ENCODE peak calls at places on chromosome 16, in seven cellular contexts. One of them, this sample, is unnamed.
A peak's percentile ranks its signal among the peaks of the same experiment; 100 is the strongest.

GRCh38 chr16:69796285-69797118 is 34.4 kb downstream of the WWP2 start:
- DNase-seq in GM04503: no peak
- DNase-seq in activated gamma-delta T cell treated with Interleukin-2 at 50 U/mL for 16 hours: peak; percentile 17
- DNase-seq in stimulated activated CD8-positive, alpha-beta memory T cell treated with anti-CD3 and anti-CD28 coated beads, Interleukin-4, amount 100 ng/mL, for 1 hour: no peak
- DNase-seq in WTC11: no peak
- DNase-seq in NCI-H1105 treated with DMSO at 0.1 percent for 48 hours: peak; percentile 10
- DNase-seq in endothelial cell: peak; percentile 41
- DNase-seq in this sample: peak; percentile 54

GRCh38 chr16:23729503-23730424 is 16.7 kb upstream of the ERN2 start:
- DNase-seq in GM04503: no peak
- DNase-seq in activated gamma-delta T cell treated with Interleukin-2 at 50 U/mL for 16 hours: no peak
- DNase-seq in stimulated activated CD8-positive, alpha-beta memory T cell treated with anti-CD3 and anti-CD28 coated beads, Interleukin-4, amount 100 ng/mL, for 1 hour: no peak
- DNase-seq in WTC11: peak; percentile 67
- DNase-seq in NCI-H1105 treated with DMSO at 0.1 percent for 48 hours: no peak
- DNase-seq in endothelial cell: no peak
- DNase-seq in this sample: no peak

GRCh38 chr16:31451681-31452351 is 7.5 kb upstream of the ARMC5 start:
- DNase-seq in GM04503: no peak
- DNase-seq in activated gamma-delta T cell treated with Interleukin-2 at 50 U/mL for 16 hours: no peak
- DNase-seq in stimulated activated CD8-positive, alpha-beta memory T cell treated with anti-CD3 and anti-CD28 coated beads, Interleukin-4, amount 100 ng/mL, for 1 hour: no peak
- DNase-seq in WTC11: peak; percentile 61
- DNase-seq in NCI-H1105 treated with DMSO at 0.1 percent for 48 hours: peak; percentile 22
- DNase-seq in endothelial cell: peak; percentile 59
- DNase-seq in this sample: no peak

GRCh38 chr16:87144232-87144631 is 173.0 kb downstream of the C16orf95 start:
- DNase-seq in GM04503: no peak
- DNase-seq in activated gamma-delta T cell treated with Interleukin-2 at 50 U/mL for 16 hours: no peak
- DNase-seq in stimulated activated CD8-positive, alpha-beta memory T cell treated with anti-CD3 and anti-CD28 coated beads, Interleukin-4, amount 100 ng/mL, for 1 hour: no peak
- DNase-seq in WTC11: no peak
- DNase-seq in NCI-H1105 treated with DMSO at 0.1 percent for 48 hours: no peak
- DNase-seq in endothelial cell: no peak
- DNase-seq in this sample: no peak

GRCh38 chr16:71297252-71297651 is 8.1 kb upstream of the CMTR2 start:
- DNase-seq in GM04503: no peak
- DNase-seq in activated gamma-delta T cell treated with Interleukin-2 at 50 U/mL for 16 hours: no peak
- DNase-seq in stimulated activated CD8-positive, alpha-beta memory T cell treated with anti-CD3 and anti-CD28 coated beads, Interleukin-4, amount 100 ng/mL, for 1 hour: no peak
- DNase-seq in WTC11: no peak
- DNase-seq in NCI-H1105 treated with DMSO at 0.1 percent for 48 hours: no peak
- DNase-seq in endothelial cell: no peak
- DNase-seq in this sample: no peak

GRCh38 chr16:55204094-55204493 is 119.9 kb upstream of the IRX6 start:
- DNase-seq in GM04503: no peak
- DNase-seq in activated gamma-delta T cell treated with Interleukin-2 at 50 U/mL for 16 hours: no peak
- DNase-seq in stimulated activated CD8-positive, alpha-beta memory T cell treated with anti-CD3 and anti-CD28 coated beads, Interleukin-4, amount 100 ng/mL, for 1 hour: no peak
- DNase-seq in WTC11: no peak
- DNase-seq in NCI-H1105 treated with DMSO at 0.1 percent for 48 hours: no peak
- DNase-seq in endothelial cell: no peak
- DNase-seq in this sample: no peak

GRCh38 chr16:4358236-4358635 is 7.1 kb upstream of the PAM16 start:
- DNase-seq in GM04503: no peak
- DNase-seq in activated gamma-delta T cell treated with Interleukin-2 at 50 U/mL for 16 hours: no peak
- DNase-seq in stimulated activated CD8-positive, alpha-beta memory T cell treated with anti-CD3 and anti-CD28 coated beads, Interleukin-4, amount 100 ng/mL, for 1 hour: no peak
- DNase-seq in WTC11: no peak
- DNase-seq in NCI-H1105 treated with DMSO at 0.1 percent for 48 hours: no peak
- DNase-seq in endothelial cell: no peak
- DNase-seq in this sample: no peak

GRCh38 chr16:27432600-27432957 is 30.6 kb downstream of the IL21R start:
- DNase-seq in GM04503: peak; percentile 52
- DNase-seq in activated gamma-delta T cell treated with Interleukin-2 at 50 U/mL for 16 hours: no peak
- DNase-seq in stimulated activated CD8-positive, alpha-beta memory T cell treated with anti-CD3 and anti-CD28 coated beads, Interleukin-4, amount 100 ng/mL, for 1 hour: no peak
- DNase-seq in WTC11: no peak
- DNase-seq in NCI-H1105 treated with DMSO at 0.1 percent for 48 hours: no peak
- DNase-seq in endothelial cell: peak; percentile 1
- DNase-seq in this sample: peak; percentile 20

GRCh38 chr16:81697886-81698635 is 81.0 kb upstream of the PLCG2 start:
- DNase-seq in GM04503: no peak
- DNase-seq in activated gamma-delta T cell treated with Interleukin-2 at 50 U/mL for 16 hours: no peak
- DNase-seq in stimulated activated CD8-positive, alpha-beta memory T cell treated with anti-CD3 and anti-CD28 coated beads, Interleukin-4, amount 100 ng/mL, for 1 hour: no peak
- DNase-seq in WTC11: no peak
- DNase-seq in NCI-H1105 treated with DMSO at 0.1 percent for 48 hours: no peak
- DNase-seq in endothelial cell: no peak
- DNase-seq in this sample: no peak

GRCh38 chr16:82282662-82283061 is 112.6 kb upstream of the MPHOSPH6 start:
- DNase-seq in GM04503: no peak
- DNase-seq in activated gamma-delta T cell treated with Interleukin-2 at 50 U/mL for 16 hours: no peak
- DNase-seq in stimulated activated CD8-positive, alpha-beta memory T cell treated with anti-CD3 and anti-CD28 coated beads, Interleukin-4, amount 100 ng/mL, for 1 hour: no peak
- DNase-seq in WTC11: no peak
- DNase-seq in NCI-H1105 treated with DMSO at 0.1 percent for 48 hours: no peak
- DNase-seq in endothelial cell: no peak
- DNase-seq in this sample: no peak

GRCh38 chr16:86477642-86478041 is 32.7 kb upstream of the FOXF1 start:
- DNase-seq in GM04503: no peak
- DNase-seq in activated gamma-delta T cell treated with Interleukin-2 at 50 U/mL for 16 hours: no peak
- DNase-seq in stimulated activated CD8-positive, alpha-beta memory T cell treated with anti-CD3 and anti-CD28 coated beads, Interleukin-4, amount 100 ng/mL, for 1 hour: no peak
- DNase-seq in WTC11: no peak
- DNase-seq in NCI-H1105 treated with DMSO at 0.1 percent for 48 hours: no peak
- DNase-seq in endothelial cell: no peak
- DNase-seq in this sample: no peak

GRCh38 chr16:88940196-88941050 is 36.6 kb downstream of the CBFA2T3 start:
- DNase-seq in GM04503: no peak
- DNase-seq in activated gamma-delta T cell treated with Interleukin-2 at 50 U/mL for 16 hours: no peak
- DNase-seq in stimulated activated CD8-positive, alpha-beta memory T cell treated with anti-CD3 and anti-CD28 coated beads, Interleukin-4, amount 100 ng/mL, for 1 hour: no peak
- DNase-seq in WTC11: peak; percentile 44
- DNase-seq in NCI-H1105 treated with DMSO at 0.1 percent for 48 hours: no peak
- DNase-seq in endothelial cell: no peak
- DNase-seq in this sample: peak; percentile 74

GRCh38 chr16:86924537-86924936 is 346.2 kb downstream of the FOXL1 start:
- DNase-seq in GM04503: no peak
- DNase-seq in activated gamma-delta T cell treated with Interleukin-2 at 50 U/mL for 16 hours: no peak
- DNase-seq in stimulated activated CD8-positive, alpha-beta memory T cell treated with anti-CD3 and anti-CD28 coated beads, Interleukin-4, amount 100 ng/mL, for 1 hour: no peak
- DNase-seq in WTC11: no peak
- DNase-seq in NCI-H1105 treated with DMSO at 0.1 percent for 48 hours: no peak
- DNase-seq in endothelial cell: no peak
- DNase-seq in this sample: no peak

GRCh38 chr16:18966791-18967190 is 16.9 kb upstream of the TMC7 start:
- DNase-seq in GM04503: no peak
- DNase-seq in activated gamma-delta T cell treated with Interleukin-2 at 50 U/mL for 16 hours: no peak
- DNase-seq in stimulated activated CD8-positive, alpha-beta memory T cell treated with anti-CD3 and anti-CD28 coated beads, Interleukin-4, amount 100 ng/mL, for 1 hour: no peak
- DNase-seq in WTC11: no peak
- DNase-seq in NCI-H1105 treated with DMSO at 0.1 percent for 48 hours: no peak
- DNase-seq in endothelial cell: no peak
- DNase-seq in this sample: no peak

GRCh38 chr16:55073830-55074229 is 143.2 kb downstream of the IRX5 start:
- DNase-seq in GM04503: no peak
- DNase-seq in activated gamma-delta T cell treated with Interleukin-2 at 50 U/mL for 16 hours: no peak
- DNase-seq in stimulated activated CD8-positive, alpha-beta memory T cell treated with anti-CD3 and anti-CD28 coated beads, Interleukin-4, amount 100 ng/mL, for 1 hour: no peak
- DNase-seq in WTC11: no peak
- DNase-seq in NCI-H1105 treated with DMSO at 0.1 percent for 48 hours: no peak
- DNase-seq in endothelial cell: no peak
- DNase-seq in this sample: no peak

GRCh38 chr16:67942200-67942509 is 1.8 kb downstream of the LCAT start:
- DNase-seq in GM04503: no peak
- DNase-seq in activated gamma-delta T cell treated with Interleukin-2 at 50 U/mL for 16 hours: peak; percentile 19
- DNase-seq in stimulated activated CD8-positive, alpha-beta memory T cell treated with anti-CD3 and anti-CD28 coated beads, Interleukin-4, amount 100 ng/mL, for 1 hour: no peak
- DNase-seq in WTC11: peak; percentile 78
- DNase-seq in NCI-H1105 treated with DMSO at 0.1 percent for 48 hours: no peak
- DNase-seq in endothelial cell: peak; percentile 61
- DNase-seq in this sample: peak; percentile 43

This sample was measured in B cell.